ENCODE peak calls at places on chromosomes 4 and X, in five cellular contexts. W, A, C, O and I are unnamed samples.
A peak's percentile ranks its signal among the peaks of the same experiment; 100 is the strongest.

GRCh38 chr4:147607463-147607862 is 9.7 kb upstream of the TMEM184C start:
- DNase-seq in W (no peak), A (no peak), C (no peak), O (no peak), I (no peak)

GRCh38 chr4:114264452-114264851 is 285.0 kb upstream of the ARSJ start:
- DNase-seq in W (peak; percentile 11), A (no peak), C (no peak), O (no peak), I (no peak)

GRCh38 chrX:10582945-10583344 is 37.4 kb downstream of the MID1 start:
- DNase-seq in W (no peak), A (no peak), C (no peak), O (no peak), I (no peak)

GRCh38 chr4:112321768-112322684 is 24.9 kb downstream of the ALPK1 start:
- DNase-seq in W (peak; percentile 68), A (peak; percentile 67), C (peak; percentile 12), O (peak; percentile 0), I (peak; percentile 45)

GRCh38 chr4:822361-823092 is 3.4 kb downstream of the CPLX1 start:
- DNase-seq in W (no peak), A (no peak), C (no peak), O (no peak), I (no peak)

GRCh38 chr4:134465417-134465816 is 263.8 kb upstream of the PABPC4L start:
- DNase-seq in W (peak; percentile 45), A (no peak), C (no peak), O (no peak), I (peak; percentile 10)

GRCh38 chrX:9393571-9393970 is 71.3 kb upstream of the TBL1X start:
- DNase-seq in W (no peak), A (no peak), C (no peak), O (no peak), I (no peak)

GRCh38 chr4:125085-125820 is 952 bp downstream of the ZNF718 start:
- DNase-seq in W (no peak), A (peak; percentile 26), C (no peak), O (peak; percentile 56), I (no peak)

GRCh38 chr4:175770555-175770954 is 41.5 kb downstream of the GPM6A start:
- DNase-seq in W (no peak), A (no peak), C (no peak), O (no peak), I (no peak)

GRCh38 chr4:185119927-185120630 is 23.0 kb upstream of the SLC25A4 start:
- DNase-seq in W (no peak), A (no peak), C (no peak), O (no peak), I (no peak)

GRCh38 chr4:31045724-31046318 is 325.7 kb downstream of the PCDH7 start:
- DNase-seq in W (peak; percentile 61), A (no peak), C (no peak), O (no peak), I (no peak)

GRCh38 chrX:107551546-107551945 is 76.8 kb upstream of the PRPS1 start:
- DNase-seq in W (no peak), A (no peak), C (peak; percentile 79), O (peak; percentile 21), I (peak; percentile 20)

GRCh38 chr4:168998596-168998995 is 11.5 kb downstream of the CBR4 start:
- DNase-seq in W (no peak), A (no peak), C (no peak), O (no peak), I (no peak)

GRCh38 chrX:49067285-49068120 is 6.3 kb downstream of the PRAF2 start:
- DNase-seq in W (no peak), A (no peak), C (no peak), O (no peak), I (no peak)

GRCh38 chr4:86670739-86671138 is 76.6 kb downstream of the PTPN13 start:
- DNase-seq in W (no peak), A (no peak), C (no peak), O (no peak), I (no peak)

GRCh38 chr4:151226004-151226932 is 50.7 kb upstream of the PRSS48 start:
- DNase-seq in W (no peak), A (no peak), C (no peak), O (no peak), I (peak; percentile 56)

GRCh38 chr4:169115897-169116254 is 105.8 kb upstream of the CBR4 start:
- DNase-seq in W (peak; percentile 5), A (no peak), C (no peak), O (no peak), I (peak; percentile 21)

GRCh38 chr4:54683616-54684346 is 26.0 kb downstream of the KIT start:
- DNase-seq in W (peak; percentile 11), A (no peak), C (no peak), O (no peak), I (no peak)

GRCh38 chr4:39390603-39391002 is 16.1 kb upstream of the KLB start:
- DNase-seq in W (no peak), A (no peak), C (no peak), O (no peak), I (no peak)

GRCh38 chr4:123997116-123997515 is 600.5 kb downstream of the SPRY1 start:
- DNase-seq in W (peak; percentile 43), A (no peak), C (no peak), O (no peak), I (no peak)

GRCh38 chr4:7876096-7876993 is 63.3 kb downstream of the AFAP1 start:
- DNase-seq in W (peak; percentile 23), A (no peak), C (no peak), O (no peak), I (no peak)

GRCh38 chr4:17613761-17614415 is 553 bp upstream of the MED28 start:
- DNase-seq in W (no peak), A (peak; percentile 20), C (peak; percentile 24), O (peak; percentile 6), I (no peak)

GRCh38 chrX:40996886-40997530 is 88.2 kb upstream of the USP9X start:
- DNase-seq in W (peak; percentile 61), A (no peak), C (no peak), O (no peak), I (peak; percentile 4)

GRCh38 chr4:11599044-11599443 is 170.3 kb upstream of the HS3ST1 start:
- DNase-seq in W (no peak), A (no peak), C (no peak), O (no peak), I (no peak)

GRCh38 chr4:139933541-139933940 is 220.4 kb downstream of the MAML3 start:
- DNase-seq in W (peak; percentile 81), A (no peak), C (no peak), O (no peak), I (no peak)

GRCh38 chrX:39755152-39756032 is 342.4 kb downstream of the BCOR start:
- DNase-seq in W (peak; percentile 81), A (no peak), C (peak; percentile 14), O (peak; percentile 29), I (peak; percentile 16)

GRCh38 chr4:52868138-52868537 is 6.0 kb downstream of the RASL11B start:
- DNase-seq in W (peak; percentile 48), A (no peak), C (no peak), O (peak; percentile 12), I (peak; percentile 55)

GRCh38 chr4:105551968-105552746 is at the start of gene ARHGEF38:
- DNase-seq in W (peak; percentile 94), A (no peak), C (no peak), O (no peak), I (no peak)

GRCh38 chrX:78329486-78329885 is 2.1 kb upstream of the CYSLTR1 start:
- DNase-seq in W (no peak), A (no peak), C (no peak), O (no peak), I (no peak)

GRCh38 chr4:83548151-83548905 is 12.4 kb downstream of the GPAT3 start:
- DNase-seq in W (peak; percentile 86), A (no peak), C (peak; percentile 46), O (no peak), I (no peak)

GRCh38 chrX:20221902-20222301 is 44.8 kb downstream of the RPS6KA3 start:
- DNase-seq in W (no peak), A (no peak), C (no peak), O (no peak), I (no peak)

GRCh38 chr4:128715616-128716015 is 93.9 kb upstream of the JADE1 start:
- DNase-seq in W (no peak), A (no peak), C (no peak), O (no peak), I (no peak)

GRCh38 chr4:3729188-3729884 is 36.8 kb upstream of the ADRA2C start:
- DNase-seq in W (peak; percentile 3), A (no peak), C (no peak), O (no peak), I (no peak)

GRCh38 chr4:120225527-120225926 is 158.9 kb upstream of the MAD2L1 start:
- DNase-seq in W (no peak), A (no peak), C (no peak), O (no peak), I (no peak)

GRCh38 chr4:141215030-141215429 is 5.7 kb upstream of the ZNF330 start:
- DNase-seq in W (no peak), A (no peak), C (no peak), O (no peak), I (no peak)

GRCh38 chr4:77600521-77601451 is 4.8 kb upstream of the CXCL13 start:
- DNase-seq in W (peak; percentile 50), A (no peak), C (no peak), O (no peak), I (no peak)

GRCh38 chr4:5592272-5592671 is 116.1 kb downstream of the EVC2 start:
- DNase-seq in W (no peak), A (no peak), C (no peak), O (no peak), I (no peak)

GRCh38 chr4:123856689-123857545 is 460.3 kb downstream of the SPRY1 start:
- DNase-seq in W (peak; percentile 27), A (no peak), C (no peak), O (no peak), I (no peak)

GRCh38 chrX:11766487-11766886 is 8.4 kb downstream of the MSL3 start:
- DNase-seq in W (no peak), A (no peak), C (no peak), O (no peak), I (no peak)

GRCh38 chr4:87632469-87632868 is 17.6 kb upstream of the DMP1 start:
- DNase-seq in W (no peak), A (no peak), C (no peak), O (no peak), I (no peak)